ENCODE peak calls at places on chromosome 9, in four cellular contexts. One of them, this sample, is unnamed.
A peak's percentile ranks its signal among the peaks of the same experiment; 100 is the strongest.

GRCh38 chr9:35105571-35106342 is 2.8 kb upstream of the STOML2 start:
- DNase-seq in stomach: no peak
- DNase-seq in adipocyte: no peak
- DNase-seq in thoracic aorta: no peak
- DNase-seq in this sample: no peak

GRCh38 chr9:91800473-91800872 is 149.6 kb downstream of the ROR2 start:
- DNase-seq in thoracic aorta: no peak
- DNase-seq in adipocyte: no peak
- DNase-seq in stomach: no peak
- DNase-seq in this sample: no peak

GRCh38 chr9:121671612-121672155 is 20.2 kb downstream of the DAB2IP start:
- DNase-seq in stomach: no peak
- DNase-seq in thoracic aorta: no peak
- DNase-seq in adipocyte: peak; percentile 38
- DNase-seq in this sample: no peak

GRCh38 chr9:113350338-113350672 is 964 bp downstream of the BSPRY start:
- DNase-seq in stomach: no peak
- DNase-seq in adipocyte: no peak
- DNase-seq in thoracic aorta: no peak
- DNase-seq in this sample: no peak

GRCh38 chr9:110714314-110714713 is 45.7 kb downstream of the MUSK start:
- DNase-seq in adipocyte: peak; percentile 38
- DNase-seq in thoracic aorta: no peak
- DNase-seq in stomach: peak; percentile 25
- DNase-seq in this sample: no peak

GRCh38 chr9:5714501-5715401 is 85.8 kb downstream of the RIC1 start:
- DNase-seq in stomach: no peak
- DNase-seq in thoracic aorta: no peak
- DNase-seq in adipocyte: peak; percentile 71
- DNase-seq in this sample: no peak

GRCh38 chr9:7318920-7319319 is 480.7 kb downstream of the DMAC1 start:
- DNase-seq in stomach: no peak
- DNase-seq in thoracic aorta: no peak
- DNase-seq in adipocyte: no peak
- DNase-seq in this sample: no peak

GRCh38 chr9:4680178-4680535 is 788 bp downstream of the CDC37L1 start:
- DNase-seq in adipocyte: peak; percentile 47
- DNase-seq in thoracic aorta: no peak
- DNase-seq in stomach: no peak
- DNase-seq in this sample: no peak

GRCh38 chr9:117412006-117412715 is 2.7 kb downstream of the ASTN2 start:
- DNase-seq in thoracic aorta: no peak
- DNase-seq in adipocyte: no peak
- DNase-seq in stomach: no peak
- DNase-seq in this sample: no peak

GRCh38 chr9:127130661-127131538 is 8.5 kb upstream of the ANGPTL2 start:
- DNase-seq in thoracic aorta: no peak
- DNase-seq in adipocyte: peak; percentile 73
- DNase-seq in stomach: no peak
- DNase-seq in this sample: no peak

GRCh38 chr9:94639045-94639995 is at the start of gene FBP1:
- DNase-seq in stomach: peak; percentile 64
- DNase-seq in thoracic aorta: no peak
- DNase-seq in adipocyte: no peak
- DNase-seq in this sample: no peak

GRCh38 chr9:13967493-13967892 is 346.4 kb downstream of the NFIB start:
- DNase-seq in adipocyte: no peak
- DNase-seq in stomach: no peak
- DNase-seq in thoracic aorta: no peak
- DNase-seq in this sample: no peak

GRCh38 chr9:113398796-113399195 is 2.3 kb downstream of the ALAD start:
- DNase-seq in thoracic aorta: no peak
- DNase-seq in adipocyte: no peak
- DNase-seq in stomach: no peak
- DNase-seq in this sample: no peak

DNA sequence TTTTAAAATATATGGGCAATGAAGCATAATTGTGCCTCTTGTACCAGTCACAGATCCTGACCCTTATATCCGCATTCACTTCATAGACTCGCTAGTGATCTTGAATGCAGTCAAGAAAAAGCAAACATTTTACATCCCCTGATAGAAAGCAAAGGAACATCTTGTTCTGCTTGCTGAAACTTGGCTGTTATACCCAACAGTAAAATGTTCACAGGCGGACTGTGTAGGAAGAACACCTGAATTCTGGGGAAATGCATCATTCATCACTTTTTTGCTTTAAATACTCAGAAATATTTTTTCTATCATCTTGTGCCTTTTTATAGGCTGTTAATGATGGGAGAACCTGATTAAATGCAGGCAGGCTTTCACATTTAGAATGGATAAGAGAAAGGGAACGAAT is 756.4 kb downstream of the TLE1 start:
- DNase-seq in adipocyte: no peak
- DNase-seq in thoracic aorta: no peak
- DNase-seq in stomach: no peak
- DNase-seq in this sample: no peak
- H3K36me3 ChIP-seq in adipocyte: no peaks in the 10 kb centered on the region
- H3K36me3 ChIP-seq in thoracic aorta: no peaks in the 10 kb centered on the region
- H3K36me3 ChIP-seq in stomach: no peaks in the 10 kb centered on the region
- H3K36me3 ChIP-seq in this sample: no peaks in the 10 kb centered on the region

DNA sequence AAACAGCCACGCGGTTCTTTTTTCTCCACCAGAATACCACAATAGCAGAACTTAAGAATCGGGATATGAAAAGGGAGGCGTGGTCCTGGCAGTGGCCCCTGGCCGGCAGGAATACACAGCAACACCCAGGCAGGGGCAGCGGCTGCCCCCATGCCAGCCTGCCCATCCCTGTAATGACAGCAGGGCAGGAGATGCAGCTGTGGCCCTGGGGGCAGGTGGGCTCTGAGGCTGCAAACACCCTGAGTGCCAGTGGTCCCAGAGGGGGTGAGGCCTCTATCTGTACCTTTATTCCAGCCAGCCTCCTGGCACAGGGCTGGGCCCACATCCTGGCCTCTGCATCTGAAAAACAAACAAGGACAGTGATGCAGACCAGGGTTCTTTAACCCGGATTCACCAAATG is 12.4 kb downstream of the DIPK1B start:
- DNase-seq in thoracic aorta: no peak
- DNase-seq in adipocyte: no peak
- DNase-seq in stomach: no peak
- DNase-seq in this sample: no peak
- H3K4me1 ChIP-seq in thoracic aorta: peaks cover 28% of the 10 kb centered on the region
- H3K4me1 ChIP-seq in adipocyte: peaks cover 33% of the 10 kb centered on the region
- H3K4me1 ChIP-seq in stomach: peaks cover 82% of the 10 kb centered on the region
- H3K4me1 ChIP-seq in this sample: peaks cover 94% of the 10 kb centered on the region

DNA sequence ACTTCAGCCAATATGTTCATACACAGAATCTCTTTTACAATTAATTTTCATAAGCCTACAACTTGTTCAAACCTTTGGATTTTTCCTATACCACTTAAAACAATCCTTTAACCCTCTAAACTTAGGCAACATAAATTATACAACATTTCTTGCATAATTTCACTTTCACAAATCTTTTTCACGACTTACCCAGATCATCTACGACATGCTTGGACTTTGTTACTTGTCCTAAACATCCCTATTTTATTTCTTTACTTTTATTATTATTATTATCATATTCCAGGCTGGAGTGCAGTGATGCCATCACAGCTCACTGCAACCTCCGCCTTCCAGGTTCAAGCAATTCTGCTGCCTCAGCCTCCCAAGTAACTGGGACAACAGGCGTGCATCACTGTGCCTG is 68.0 kb downstream of the CACNA1B start:
- DNase-seq in thoracic aorta: no peak
- DNase-seq in stomach: no peak
- DNase-seq in adipocyte: peak; percentile 1
- DNase-seq in this sample: no peak
- H3K9me3 ChIP-seq in thoracic aorta: peaks cover 6% of the 10 kb centered on the region
- H3K9me3 ChIP-seq in stomach: peaks cover 4% of the 10 kb centered on the region
- H3K9me3 ChIP-seq in adipocyte: peaks cover 24% of the 10 kb centered on the region
- H3K9me3 ChIP-seq in this sample: no peaks in the 10 kb centered on the region

GRCh38 chr9:123867034-123867433 is 62.9 kb downstream of the DENND1A start:
- DNase-seq in thoracic aorta: no peak
- DNase-seq in stomach: no peak
- DNase-seq in adipocyte: no peak
- DNase-seq in this sample: no peak

GRCh38 chr9:123865226-123865625 is 64.7 kb downstream of the DENND1A start:
- DNase-seq in adipocyte: no peak
- DNase-seq in thoracic aorta: no peak
- DNase-seq in stomach: no peak
- DNase-seq in this sample: no peak

GRCh38 chr9:123867971-123868370 is 62.0 kb downstream of the DENND1A start:
- DNase-seq in adipocyte: peak; percentile 19
- DNase-seq in stomach: no peak
- DNase-seq in thoracic aorta: no peak
- DNase-seq in this sample: no peak

GRCh38 chr9:123864291-123864690 is 65.6 kb downstream of the DENND1A start:
- DNase-seq in stomach: no peak
- DNase-seq in adipocyte: no peak
- DNase-seq in thoracic aorta: no peak
- DNase-seq in this sample: no peak

DNA sequence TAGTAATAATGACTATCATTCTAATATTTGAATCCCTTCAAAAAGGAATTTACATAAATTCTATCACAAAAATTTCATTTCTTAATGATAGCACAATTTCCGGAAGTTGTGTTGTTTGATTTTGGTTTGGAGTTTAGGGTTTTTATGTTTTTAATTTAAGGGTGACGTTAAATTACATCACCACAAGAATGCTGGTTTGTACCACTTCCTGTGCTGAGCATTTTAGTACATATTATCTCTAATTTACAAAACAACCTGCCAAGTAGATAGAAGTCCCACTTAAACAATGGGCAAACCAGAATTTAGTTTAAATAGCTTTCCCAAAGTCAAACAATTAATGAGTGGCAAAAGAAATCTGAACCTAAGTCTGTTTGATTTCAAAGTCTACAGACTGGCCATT is 63.4 kb downstream of the DENND1A start:
- DNase-seq in thoracic aorta: no peak
- DNase-seq in stomach: no peak
- DNase-seq in adipocyte: no peak
- DNase-seq in this sample: no peak
- H3K36me3 ChIP-seq in thoracic aorta: no peaks in the 10 kb centered on the region
- H3K36me3 ChIP-seq in stomach: no peaks in the 10 kb centered on the region
- H3K36me3 ChIP-seq in adipocyte: no peaks in the 10 kb centered on the region
- H3K36me3 ChIP-seq in this sample: no peaks in the 10 kb centered on the region

DNA sequence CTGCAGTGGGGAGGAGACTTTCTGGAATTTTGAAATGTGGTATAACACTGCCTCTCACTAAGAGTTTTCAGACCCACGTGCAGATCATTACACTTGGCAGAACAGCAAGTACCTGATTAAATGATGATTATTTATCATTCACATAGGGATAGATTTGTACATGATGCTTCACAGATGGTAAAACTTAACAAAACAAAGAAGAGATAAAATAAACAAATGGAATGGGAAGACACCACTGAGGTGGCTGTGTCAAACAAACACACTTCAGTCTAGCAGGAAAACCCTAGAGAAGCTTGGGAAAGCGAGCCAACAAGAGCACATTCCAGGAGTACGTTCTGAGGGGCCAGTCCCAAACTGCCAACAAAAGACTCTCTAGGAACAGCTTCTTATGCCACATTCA is 1.8 kb downstream of the MED27 start:
- DNase-seq in thoracic aorta: no peak
- DNase-seq in adipocyte: no peak
- DNase-seq in stomach: no peak
- DNase-seq in this sample: no peak
- H3K4me1 ChIP-seq in thoracic aorta: peaks cover 60% of the 10 kb centered on the region
- H3K4me1 ChIP-seq in adipocyte: peaks cover 27% of the 10 kb centered on the region
- H3K4me1 ChIP-seq in stomach: peaks cover 52% of the 10 kb centered on the region
- H3K4me1 ChIP-seq in this sample: peaks cover 18% of the 10 kb centered on the region

DNA sequence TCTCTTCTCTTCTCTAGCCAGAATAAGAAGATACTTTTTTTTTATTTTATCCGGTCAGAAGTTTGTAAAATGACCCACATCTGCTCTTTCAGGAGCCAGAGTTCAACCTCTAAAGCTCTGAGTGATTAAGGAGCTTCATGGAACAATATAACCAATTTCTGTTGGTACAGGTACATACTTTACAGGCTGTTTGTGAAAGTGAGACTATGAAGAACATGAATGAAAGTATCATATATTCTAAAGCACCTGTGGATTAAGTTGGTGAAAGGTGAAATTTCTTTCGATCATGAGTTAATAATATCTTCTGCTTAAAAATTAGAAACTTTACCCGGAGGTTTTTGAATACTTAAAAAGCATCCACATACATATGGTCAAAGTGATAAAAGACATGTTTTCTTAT is 65.2 kb downstream of the DMRT2 start:
- DNase-seq in adipocyte: no peak
- DNase-seq in stomach: no peak
- DNase-seq in thoracic aorta: no peak
- DNase-seq in this sample: no peak
- H3K9me3 ChIP-seq in adipocyte: no peaks in the 10 kb centered on the region
- H3K9me3 ChIP-seq in stomach: no peaks in the 10 kb centered on the region
- H3K9me3 ChIP-seq in thoracic aorta: no peaks in the 10 kb centered on the region
- H3K9me3 ChIP-seq in this sample: no peaks in the 10 kb centered on the region

GRCh38 chr9:8429768-8430167 is 630.2 kb upstream of the DMAC1 start:
- DNase-seq in thoracic aorta: no peak
- DNase-seq in stomach: no peak
- DNase-seq in adipocyte: no peak
- DNase-seq in this sample: no peak
- H3K36me3 ChIP-seq in thoracic aorta: no peaks in the 10 kb centered on the region
- H3K36me3 ChIP-seq in stomach: no peaks in the 10 kb centered on the region
- H3K36me3 ChIP-seq in adipocyte: no peaks in the 10 kb centered on the region
- H3K36me3 ChIP-seq in this sample: no peaks in the 10 kb centered on the region

GRCh38 chr9:97512966-97513560 is 11.6 kb downstream of the TMOD1 start:
- DNase-seq in thoracic aorta: no peak
- DNase-seq in adipocyte: no peak
- DNase-seq in stomach: no peak
- DNase-seq in this sample: no peak
- H3K4me1 ChIP-seq in thoracic aorta: peaks cover 72% of the 10 kb centered on the region
- H3K4me1 ChIP-seq in adipocyte: peaks cover 2% of the 10 kb centered on the region
- H3K4me1 ChIP-seq in stomach: peaks cover 21% of the 10 kb centered on the region
- H3K4me1 ChIP-seq in this sample: no peaks in the 10 kb centered on the region

DNA sequence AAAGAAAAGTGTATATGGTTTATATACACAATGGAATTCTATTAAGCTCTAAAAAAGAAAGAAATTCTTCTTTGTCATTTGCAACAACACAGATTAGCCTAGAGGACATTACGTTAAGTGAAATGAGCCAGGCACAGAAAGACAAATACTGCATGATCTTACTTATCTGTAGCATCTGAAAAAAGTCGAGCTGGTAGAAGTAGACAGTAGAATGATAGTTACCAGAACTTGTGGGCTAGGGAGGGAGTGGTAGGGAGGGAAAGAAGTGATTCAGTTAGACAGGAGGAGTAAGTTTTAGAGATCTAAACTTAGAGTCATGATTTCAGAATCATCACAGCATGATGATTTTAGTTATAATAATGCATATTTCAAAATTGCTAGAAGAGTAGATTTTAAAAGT is 184.6 kb downstream of the TLE4 start:
- DNase-seq in thoracic aorta: no peak
- DNase-seq in adipocyte: no peak
- DNase-seq in stomach: no peak
- DNase-seq in this sample: no peak
- H3K9me3 ChIP-seq in thoracic aorta: no peaks in the 10 kb centered on the region
- H3K9me3 ChIP-seq in adipocyte: peaks cover 4% of the 10 kb centered on the region
- H3K9me3 ChIP-seq in stomach: no peaks in the 10 kb centered on the region
- H3K9me3 ChIP-seq in this sample: peaks cover 3% of the 10 kb centered on the region

DNA sequence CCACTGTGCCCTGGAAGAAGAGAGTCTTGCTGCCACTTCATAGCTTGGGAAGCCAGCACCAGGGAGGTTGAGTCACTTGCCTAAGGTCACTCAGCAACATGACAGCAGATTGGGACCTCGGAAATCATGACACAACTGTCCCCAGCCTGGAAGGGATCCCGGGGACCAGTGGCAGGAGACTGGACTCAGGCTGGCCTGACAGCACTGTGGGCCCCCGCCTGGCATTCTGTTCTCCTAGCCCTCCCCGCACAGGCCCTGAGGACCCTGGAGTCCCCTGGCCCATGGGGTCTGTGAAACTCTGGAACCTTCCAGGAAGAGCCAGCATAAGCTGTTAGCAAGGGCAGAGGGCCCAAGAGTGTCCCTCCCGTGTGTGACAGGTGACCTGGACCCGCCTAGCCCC is 64.9 kb downstream of the COL5A1 start:
- DNase-seq in adipocyte: no peak
- DNase-seq in stomach: no peak
- DNase-seq in thoracic aorta: no peak
- DNase-seq in this sample: no peak
- H3K36me3 ChIP-seq in adipocyte: peaks cover 80% of the 10 kb centered on the region
- H3K36me3 ChIP-seq in stomach: no peaks in the 10 kb centered on the region
- H3K36me3 ChIP-seq in thoracic aorta: peaks cover 7% of the 10 kb centered on the region
- H3K36me3 ChIP-seq in this sample: no peaks in the 10 kb centered on the region

This sample was measured in esophagus squamous epithelium.